ENCODE peak calls at places on chromosomes 16 and 17, in ten cellular contexts. E, F, N, M, T, G, C, K, L and X are unnamed samples.

GRCh38 chr16:85347213-85347591 is 234.9 kb upstream of the CIBAR2 start:
- DNase-seq in E (no peak), F (peak), N (peak), M (no peak), T (no peak), G (peak), C (peak), K (no peak), L (no peak), X (peak)

GRCh38 chr17:21352221-21352980 is 23.8 kb upstream of the KCNJ12 start:
- DNase-seq in E (no peak), F (no peak), N (no peak), M (no peak), T (no peak), G (no peak), C (no peak), K (no peak), L (no peak), X (peak)

GRCh38 chr17:61168506-61168905 is 231.1 kb upstream of the TBX2 start:
- DNase-seq in E (no peak), F (peak), N (no peak), M (no peak), T (no peak), G (no peak), C (no peak), K (no peak), L (no peak), X (no peak)

GRCh38 chr16:10539256-10539655 is 41.1 kb downstream of the EMP2 start:
- DNase-seq in E (no peak), F (no peak), N (no peak), M (no peak), T (no peak), G (no peak), C (no peak), K (no peak), L (no peak), X (no peak)

GRCh38 chr17:42050360-42051012 is at the start of gene C17orf113:
- DNase-seq in E (peak), F (peak), N (peak), M (peak), T (peak), G (peak), C (peak), K (peak), L (peak), X (no peak)

GRCh38 chr16:47477680-47478079 is 16.5 kb downstream of the PHKB start:
- DNase-seq in E (no peak), F (peak), N (no peak), M (no peak), T (no peak), G (no peak), C (no peak), K (no peak), L (no peak), X (no peak)

GRCh38 chr16:84543931-84544776 is 39.7 kb upstream of the MEAK7 start:
- DNase-seq in E (peak), F (no peak), N (peak), M (no peak), T (no peak), G (no peak), C (no peak), K (peak), L (peak), X (no peak)

GRCh38 chr17:38507436-38507835 is 79.2 kb downstream of the ARHGAP23 start:
- DNase-seq in E (no peak), F (no peak), N (no peak), M (no peak), T (no peak), G (no peak), C (no peak), K (no peak), L (no peak), X (no peak)

GRCh38 chr17:4711671-4712111 is 1.3 kb downstream of the ARRB2 start:
- DNase-seq in E (no peak), F (no peak), N (peak), M (peak), T (no peak), G (no peak), C (no peak), K (no peak), L (no peak), X (peak)

GRCh38 chr17:7889166-7889584 is 586 bp downstream of the CHD3 start:
- DNase-seq in E (peak), F (peak), N (peak), M (peak), T (no peak), G (peak), C (no peak), K (no peak), L (no peak), X (no peak)

GRCh38 chr16:85220125-85220839 is 108.0 kb upstream of the CIBAR2 start:
- DNase-seq in E (peak), F (peak), N (no peak), M (peak), T (no peak), G (peak), C (no peak), K (no peak), L (no peak), X (no peak)

GRCh38 chr16:53775821-53776431 is 72.0 kb downstream of the FTO start:
- DNase-seq in E (peak), F (peak), N (no peak), M (peak), T (no peak), G (peak), C (no peak), K (no peak), L (no peak), X (peak)

GRCh38 chr17:21001111-21001812 is 41.5 kb downstream of the USP22 start:
- DNase-seq in E (no peak), F (no peak), N (peak), M (no peak), T (no peak), G (no peak), C (no peak), K (no peak), L (no peak), X (no peak)